ENCODE peak calls at places on chromosome 18, in nine cellular contexts. Q is neural progenitor cell, M is GM23248, T is SK-N-SH, V is PC-3, B is OCI-LY7, D is GM23338, L is HCT116, E is hepatocyte. W is an unnamed sample.
A peak's percentile ranks its signal among the peaks of the same experiment; 100 is the strongest.

GRCh38 chr18:2545155-2545554 is 26.1 kb downstream of the METTL4 start:
- DNase-seq in E (no peak), V (no peak), Q (no peak), B (no peak), L (no peak), T (no peak), M (no peak), D (no peak), W (no peak)

GRCh38 chr18:59238385-59238784 is 18.4 kb downstream of the GRP start:
- DNase-seq in Q (no peak), L (no peak), V (no peak), D (no peak), T (no peak), E (no peak), M (peak; percentile 36), B (no peak), W (no peak)

GRCh38 chr18:45777393-45777792 is 48.1 kb upstream of the SIGLEC15 start:
- DNase-seq in T (no peak), M (peak; percentile 92), Q (no peak), V (peak; percentile 33), D (no peak), E (no peak), B (no peak), L (no peak), W (no peak)

GRCh38 chr18:79566841-79567370 is 112.7 kb upstream of the CTDP1 start:
- DNase-seq in M (no peak), V (no peak), B (no peak), E (no peak), L (no peak), Q (peak; percentile 66), T (no peak), D (no peak), W (no peak)

GRCh38 chr18:43236921-43237320 is 40.4 kb downstream of the SYT4 start:
- DNase-seq in E (no peak), V (no peak), L (no peak), T (no peak), M (no peak), D (no peak), B (no peak), Q (no peak), W (no peak)

GRCh38 chr18:23380817-23381216 is 72.3 kb upstream of the RIOK3 start:
- DNase-seq in M (no peak), D (no peak), L (no peak), T (no peak), E (no peak), Q (no peak), V (no peak), B (no peak), W (no peak)

GRCh38 chr18:59517446-59518171 is 158.5 kb upstream of the LMAN1 start:
- DNase-seq in T (peak; percentile 70), E (peak; percentile 40), D (peak; percentile 54), M (peak; percentile 40), B (no peak), V (peak; percentile 15), L (no peak), Q (peak; percentile 58), W (no peak)

GRCh38 chr18:11482271-11482670 is 127.1 kb upstream of the SLC35G4 start:
- DNase-seq in Q (no peak), E (no peak), T (no peak), V (no peak), L (no peak), D (no peak), B (no peak), M (no peak), W (no peak)

GRCh38 chr18:11767935-11768334 is 78.9 kb downstream of the GNAL start:
- DNase-seq in T (no peak), B (no peak), L (no peak), E (no peak), Q (no peak), V (peak; percentile 91), M (peak; percentile 39), D (no peak), W (no peak)

GRCh38 chr18:8525692-8526091 is 83.5 kb upstream of the RAB12 start:
- DNase-seq in M (no peak), T (peak; percentile 28), L (no peak), Q (peak; percentile 50), E (no peak), D (peak; percentile 69), B (peak; percentile 12), V (no peak), W (no peak)

GRCh38 chr18:37451239-37451825 is 114.3 kb downstream of the CELF4 start:
- DNase-seq in T (no peak), D (no peak), Q (no peak), M (no peak), E (no peak), V (no peak), B (no peak), L (no peak), W (no peak)

GRCh38 chr18:72542993-72543361 is 1.2 kb downstream of the CBLN2 start:
- DNase-seq in V (no peak), B (no peak), L (no peak), M (peak; percentile 1), Q (peak; percentile 52), T (peak; percentile 63), E (peak; percentile 12), D (peak; percentile 13), W (peak; percentile 48)

GRCh38 chr18:56166914-56167313 is 471.5 kb downstream of the TXNL1 start:
- DNase-seq in L (no peak), T (no peak), B (no peak), V (peak; percentile 21), M (no peak), Q (no peak), D (no peak), E (no peak), W (no peak)

GRCh38 chr18:23237524-23238151 is 102.4 kb downstream of the CABLES1 start:
- DNase-seq in D (peak; percentile 45), M (peak; percentile 88), T (no peak), V (no peak), Q (peak; percentile 50), E (no peak), B (peak; percentile 93), L (no peak), W (no peak)

GRCh38 chr18:13067124-13067523 is 76.0 kb downstream of the CEP192 start:
- DNase-seq in M (no peak), V (no peak), T (no peak), D (no peak), B (no peak), L (no peak), E (no peak), Q (no peak), W (no peak)

GRCh38 chr18:77131652-77132368 is 773 bp downstream of the MBP start:
- DNase-seq in V (peak; percentile 45), B (peak; percentile 34), Q (peak; percentile 45), M (peak; percentile 37), L (no peak), D (peak; percentile 51), T (peak; percentile 73), E (peak; percentile 77), W (no peak)

GRCh38 chr18:78875268-78875997 is 104.2 kb upstream of the SALL3 start:
- DNase-seq in L (peak; percentile 19), T (peak; percentile 38), B (peak; percentile 21), E (peak; percentile 40), M (peak; percentile 7), V (peak; percentile 39), Q (peak; percentile 72), D (peak; percentile 81), W (no peak)

DNA sequence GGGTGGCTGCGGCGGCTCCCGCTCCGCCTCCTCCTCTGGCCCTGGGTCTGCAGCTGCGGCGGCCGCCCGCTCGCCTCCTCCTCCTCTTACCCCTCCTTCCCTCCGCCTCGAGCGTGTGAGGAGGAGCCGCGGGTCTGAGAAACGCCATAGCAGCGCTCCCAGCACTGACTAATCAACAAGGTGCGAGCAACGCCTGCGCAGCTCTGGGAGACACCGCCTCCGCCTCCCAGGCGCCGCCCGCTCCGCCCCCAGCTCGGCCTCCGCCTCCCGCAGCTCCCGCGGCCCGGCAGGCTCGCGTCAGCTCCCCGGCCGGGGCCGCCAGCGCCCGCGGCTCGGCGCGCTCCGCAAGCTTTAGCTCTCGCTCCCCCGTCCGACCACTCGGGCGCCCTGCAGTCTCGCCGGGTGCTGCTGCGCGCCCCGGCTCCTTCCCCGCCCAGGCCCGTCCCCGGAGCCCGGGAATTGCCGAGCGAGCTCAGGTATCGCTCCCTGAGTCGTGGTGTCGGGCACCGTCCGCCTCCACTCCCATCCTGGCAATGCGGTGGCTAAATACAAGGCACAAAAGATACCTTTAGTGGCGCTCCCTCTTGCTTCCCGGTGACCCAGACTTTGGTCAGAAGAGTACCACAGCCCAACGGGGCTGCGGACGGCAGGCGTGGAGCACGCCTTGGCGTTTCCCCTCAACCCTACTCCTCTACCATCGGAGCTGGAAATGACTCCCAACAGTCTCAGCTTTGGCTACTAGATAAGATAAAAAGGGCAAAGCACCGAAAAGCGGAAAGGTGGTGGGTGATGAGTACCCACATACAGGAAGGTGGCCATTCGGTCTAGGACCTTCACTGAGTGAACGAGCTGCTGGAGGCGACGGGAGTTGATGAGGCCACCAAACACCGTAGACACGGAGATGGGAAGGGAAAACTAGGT is at the start of gene GAREM1:
- DNase-seq in L (peak; percentile 87), D (peak; percentile 93), Q (peak; percentile 98), M (peak; percentile 97), T (peak; percentile 97), E (peak; percentile 98), V (peak; percentile 81), B (peak; percentile 86), W (peak; percentile 96)
- H3K4me2 ChIP-seq in L (peak within 1 kb of the TSS; percentile 97), D (peak within 1 kb of the TSS; percentile 100), Q (peak within 1 kb of the TSS; percentile 98), M (peak within 1 kb of the TSS; percentile 84), T (peak within 1 kb of the TSS; percentile 93), E (peak within 1 kb of the TSS; percentile 85), V (peak within 1 kb of the TSS; percentile 85), B (peak within 1 kb of the TSS; percentile 71), W (peak within 1 kb of the TSS; percentile 84)

GRCh38 chr18:48037481-48038271 is 107.2 kb upstream of the SMAD2 start:
- DNase-seq in B (no peak), T (peak; percentile 51), E (no peak), V (no peak), L (peak; percentile 26), M (peak; percentile 20), Q (peak; percentile 56), D (peak; percentile 64), W (no peak)
- TF ChIP-seq EZH2phosphoT487 in B (no peak), T (no peak), E (no peak), V (no peak), L (no peak), M (no peak), Q (no peak), D (no peak), W (no peak)

GRCh38 chr18:26017929-26018328 is 72.5 kb downstream of the SS18 start:
- DNase-seq in M (peak; percentile 12), E (no peak), Q (no peak), V (no peak), B (no peak), L (no peak), D (no peak), T (no peak), W (peak; percentile 33)
- H3K4me2 ChIP-seq in M (no peak overlapping the region), E (no peak overlapping the region), Q (no peak overlapping the region), V (no peak overlapping the region), B (no peak overlapping the region), L (no peak overlapping the region), D (no peak overlapping the region), T (no peak overlapping the region), W (no peak overlapping the region)

DNA sequence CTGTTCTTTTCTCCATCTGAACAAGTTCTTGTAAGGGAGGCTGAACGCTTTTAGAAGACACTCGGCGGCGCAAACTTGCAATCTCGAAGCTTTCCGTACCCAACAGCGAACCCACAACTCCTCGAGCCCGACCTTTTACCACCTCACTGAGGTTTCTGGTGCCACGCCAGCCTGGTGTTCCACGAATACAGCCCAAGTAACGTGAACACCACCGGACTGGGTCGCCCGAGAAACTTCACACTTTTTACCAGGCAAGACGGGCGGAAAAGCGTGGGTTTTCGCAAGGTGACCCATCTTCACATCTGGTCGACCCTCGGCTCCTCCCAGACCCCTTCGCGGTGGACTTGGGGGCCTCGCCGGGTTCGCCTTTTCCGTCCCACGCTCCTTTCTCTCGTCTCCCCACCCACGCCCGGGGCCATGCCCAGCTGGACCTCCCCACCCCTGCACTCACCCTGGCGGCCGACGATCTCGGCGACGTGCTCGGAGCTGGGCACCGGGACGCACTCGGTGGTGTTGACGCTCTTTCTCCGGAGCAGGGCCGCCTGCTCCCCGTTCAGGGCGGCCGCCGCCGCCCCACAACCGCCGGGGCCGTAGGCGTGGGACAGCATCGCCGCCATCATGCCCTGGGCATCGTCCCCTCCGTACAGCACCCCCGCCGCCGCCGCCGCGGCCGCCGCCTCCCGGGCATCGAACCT is 1.2 kb downstream of the MEX3C start:
- DNase-seq in L (no peak), V (no peak), Q (peak; percentile 21), T (no peak), D (no peak), B (peak; percentile 31), E (peak; percentile 46), M (peak; percentile 69), W (peak; percentile 35)
- TF ChIP-seq EZH2phosphoT487 in L (no peak), V (no peak), Q (no peak), T (no peak), D (no peak), B (no peak), E (no peak), M (no peak), W (no peak)

W was measured in MM.1S.